ENCODE peak calls at places on chromosomes 12 and 14, in eight cellular contexts. F is cardiac fibroblast; Q is choroid plexus epithelial cell; B is kidney tubule cell; V is stimulated activated CD8-positive, alpha-beta memory T cell treated with anti-CD3 and anti-CD28 coated beads, Interleukin-7, amount 100 ng/mL, for 1 hour; H is breast epithelium; U is EL; O is adipocyte. J is an unnamed sample.

GRCh38 chr14:106843951-106844483 is 1317.6 kb downstream of the TMEM121 start:
- DNase-seq in F (no peak), Q (no peak), B (peak), V (no peak), H (no peak), U (no peak), O (no peak), J (no peak)

GRCh38 chr12:27462151-27462694 is 15.7 kb downstream of the SMCO2 start:
- DNase-seq in F (peak), Q (peak), B (peak), V (no peak), H (no peak), U (peak), O (peak), J (no peak)

GRCh38 chr12:40446385-40446784 is 221.6 kb downstream of the LRRK2 start:
- DNase-seq in F (peak), Q (peak), B (peak), V (no peak), H (no peak), U (peak), O (peak), J (no peak)

GRCh38 chr12:11743333-11743732 is 93.9 kb downstream of the ETV6 start:
- DNase-seq in F (no peak), Q (no peak), B (no peak), V (no peak), H (no peak), U (no peak), O (no peak), J (no peak)

GRCh38 chr12:7068994-7069346 is 8.5 kb downstream of the C1S start:
- DNase-seq in F (no peak), Q (no peak), B (no peak), V (no peak), H (no peak), U (no peak), O (no peak), J (no peak)

GRCh38 chr12:44774815-44775411 is 101.2 kb downstream of the NELL2 start:
- DNase-seq in F (peak), Q (peak), B (peak), V (peak), H (no peak), U (peak), O (peak), J (peak)

GRCh38 chr14:90726656-90727055 is 89.6 kb downstream of the TTC7B start:
- DNase-seq in F (peak), Q (peak), B (peak), V (no peak), H (no peak), U (peak), O (peak), J (no peak)

GRCh38 chr14:92641306-92641705 is 107.1 kb downstream of the LGMN start:
- DNase-seq in F (no peak), Q (no peak), B (no peak), V (no peak), H (no peak), U (no peak), O (no peak), J (no peak)

GRCh38 chr12:83850531-83850930 is 1062.1 kb downstream of the SLC6A15 start:
- DNase-seq in F (no peak), Q (no peak), B (no peak), V (no peak), H (no peak), U (peak), O (no peak), J (no peak)

GRCh38 chr12:131088701-131089525 is 135.2 kb downstream of the ADGRD1 start:
- DNase-seq in F (no peak), Q (no peak), B (no peak), V (no peak), H (no peak), U (no peak), O (no peak), J (no peak)

GRCh38 chr14:68951800-68952540 is 27.1 kb downstream of the ACTN1 start:
- DNase-seq in F (peak), Q (no peak), B (no peak), V (no peak), H (no peak), U (no peak), O (no peak), J (no peak)

GRCh38 chr12:31845613-31846321 is 113.4 kb upstream of the RESF1 start:
- DNase-seq in F (no peak), Q (no peak), B (no peak), V (no peak), H (no peak), U (no peak), O (no peak), J (no peak)

GRCh38 chr12:94707892-94708291 is 57.5 kb upstream of the TMCC3 start:
- DNase-seq in F (peak), Q (peak), B (no peak), V (no peak), H (no peak), U (peak), O (no peak), J (no peak)

GRCh38 chr14:20969336-20969735 is 14.0 kb downstream of the RNASE2 start:
- DNase-seq in F (no peak), Q (no peak), B (no peak), V (no peak), H (no peak), U (peak), O (no peak), J (no peak)

GRCh38 chr14:26870096-26870495 is 272.3 kb upstream of the NOVA1 start:
- DNase-seq in F (no peak), Q (no peak), B (no peak), V (no peak), H (no peak), U (no peak), O (no peak), J (no peak)

GRCh38 chr14:92556255-92556741 is 42.7 kb downstream of the RIN3 start:
- DNase-seq in F (no peak), Q (peak), B (no peak), V (no peak), H (no peak), U (no peak), O (no peak), J (no peak)

GRCh38 chr12:92394895-92395294 is 249.2 kb upstream of the BTG1 start:
- DNase-seq in F (no peak), Q (no peak), B (no peak), V (no peak), H (no peak), U (no peak), O (no peak), J (no peak)

GRCh38 chr12:40261937-40262336 is 37.1 kb downstream of the LRRK2 start:
- DNase-seq in F (no peak), Q (no peak), B (no peak), V (no peak), H (no peak), U (no peak), O (no peak), J (no peak)

GRCh38 chr12:63916561-63917476 is 72.3 kb downstream of the SRGAP1 start:
- DNase-seq in F (peak), Q (peak), B (peak), V (no peak), H (no peak), U (peak), O (peak), J (no peak)

GRCh38 chr12:113325938-113326337 is 9.0 kb downstream of the SLC8B1 start:
- DNase-seq in F (peak), Q (peak), B (no peak), V (no peak), H (no peak), U (peak), O (peak), J (no peak)

GRCh38 chr14:92058006-92058917 is 18.4 kb upstream of the TRIP11 start:
- DNase-seq in F (no peak), Q (no peak), B (no peak), V (no peak), H (no peak), U (no peak), O (no peak), J (no peak)

GRCh38 chr14:78535041-78535440 is 364.9 kb downstream of the NRXN3 start:
- DNase-seq in F (no peak), Q (no peak), B (no peak), V (no peak), H (no peak), U (no peak), O (no peak), J (no peak)

GRCh38 chr12:43841253-43841652 is 5.4 kb downstream of the TMEM117 start:
- DNase-seq in F (no peak), Q (no peak), B (no peak), V (no peak), H (no peak), U (no peak), O (peak), J (no peak)

GRCh38 chr12:101924647-101925046 is 47.3 kb downstream of the DRAM1 start:
- DNase-seq in F (no peak), Q (no peak), B (peak), V (no peak), H (no peak), U (peak), O (peak), J (no peak)

GRCh38 chr12:13436696-13437391 is 240.3 kb downstream of the EMP1 start:
- DNase-seq in F (peak), Q (peak), B (peak), V (no peak), H (no peak), U (peak), O (no peak), J (no peak)

GRCh38 chr12:124053855-124054254 is 80.8 kb downstream of the ZNF664 start:
- DNase-seq in F (peak), Q (peak), B (peak), V (no peak), H (no peak), U (peak), O (peak), J (peak)

GRCh38 chr12:57461326-57461903 is 1.8 kb downstream of the GLI1 start:
- DNase-seq in F (peak), Q (peak), B (no peak), V (no peak), H (no peak), U (peak), O (peak), J (no peak)

GRCh38 chr12:13215056-13215455 is 18.5 kb downstream of the EMP1 start:
- DNase-seq in F (no peak), Q (no peak), B (no peak), V (no peak), H (no peak), U (no peak), O (no peak), J (no peak)

GRCh38 chr14:81246561-81247270 is 26.0 kb upstream of the GTF2A1 start:
- DNase-seq in F (no peak), Q (no peak), B (no peak), V (no peak), H (no peak), U (peak), O (peak), J (no peak)

GRCh38 chr12:124754491-124754890 is 109.2 kb downstream of the SCARB1 start:
- DNase-seq in F (no peak), Q (no peak), B (no peak), V (no peak), H (no peak), U (no peak), O (no peak), J (no peak)

J was measured in iPS DF 6.9.